ENCODE peak calls at places on chromosomes 13 and 19, in nine cellular contexts. B, X, I, J, F, S, Y, L and Z are unnamed samples.

GRCh38 chr13:113121183-113121927 is 1.2 kb upstream of the F10 start:
- DNase-seq in B (no peak), X (no peak), I (no peak), J (no peak), F (no peak), S (no peak), Y (no peak), L (no peak), Z (peak; percentile 49)

GRCh38 chr19:46697142-46697960 is 19.6 kb downstream of the PRKD2 start:
- DNase-seq in B (peak; percentile 87), X (peak; percentile 84), I (no peak), J (peak; percentile 97), F (peak; percentile 59), S (peak; percentile 93), Y (peak; percentile 91), L (peak; percentile 82), Z (peak; percentile 95)

GRCh38 chr19:18340990-18341868 is 831 bp downstream of the PGPEP1 start:
- DNase-seq in B (peak; percentile 58), X (peak; percentile 21), I (no peak), J (peak; percentile 39), F (no peak), S (peak; percentile 87), Y (peak; percentile 80), L (peak; percentile 43), Z (peak; percentile 74)

GRCh38 chr13:21897140-21897539 is 226.3 kb downstream of the FGF9 start:
- DNase-seq in B (no peak), X (no peak), I (no peak), J (no peak), F (no peak), S (no peak), Y (no peak), L (no peak), Z (no peak)

GRCh38 chr13:94217370-94217769 is 262.1 kb downstream of the DCT start:
- DNase-seq in B (no peak), X (no peak), I (no peak), J (no peak), F (no peak), S (no peak), Y (no peak), L (no peak), Z (no peak)

GRCh38 chr19:29872224-29872731 is 60.5 kb downstream of the CCNE1 start:
- DNase-seq in B (no peak), X (no peak), I (no peak), J (peak; percentile 81), F (no peak), S (no peak), Y (no peak), L (peak; percentile 47), Z (no peak)

GRCh38 chr13:91155512-91156114 is 191.9 kb upstream of the MIR17HG start:
- DNase-seq in B (no peak), X (no peak), I (no peak), J (no peak), F (no peak), S (no peak), Y (no peak), L (no peak), Z (no peak)

GRCh38 chr19:18675779-18676178 is 7.7 kb upstream of the CRTC1 start:
- DNase-seq in B (no peak), X (no peak), I (no peak), J (peak; percentile 64), F (no peak), S (no peak), Y (no peak), L (peak; percentile 32), Z (no peak)

GRCh38 chr19:51471527-51471926 is 6.8 kb upstream of the CEACAM18 start:
- DNase-seq in B (no peak), X (no peak), I (no peak), J (no peak), F (no peak), S (no peak), Y (no peak), L (no peak), Z (no peak)

GRCh38 chr13:49366841-49367240 is 77.0 kb downstream of the CAB39L start:
- DNase-seq in B (no peak), X (no peak), I (no peak), J (no peak), F (no peak), S (no peak), Y (no peak), L (peak; percentile 37), Z (no peak)

GRCh38 chr13:113970810-113971470 is 2.9 kb downstream of the C13orf46 start:
- DNase-seq in B (peak; percentile 57), X (no peak), I (peak; percentile 25), J (no peak), F (peak; percentile 16), S (peak; percentile 13), Y (peak; percentile 68), L (peak; percentile 70), Z (peak; percentile 83)

GRCh38 chr19:54707932-54708331 is 16.3 kb upstream of the KIR3DL3 start:
- DNase-seq in B (no peak), X (no peak), I (no peak), J (no peak), F (no peak), S (no peak), Y (no peak), L (no peak), Z (no peak)

GRCh38 chr13:24540236-24541126 is 27.9 kb upstream of the PARP4 start:
- DNase-seq in B (no peak), X (no peak), I (no peak), J (peak; percentile 41), F (no peak), S (no peak), Y (no peak), L (peak; percentile 54), Z (peak; percentile 73)

GRCh38 chr13:42551611-42552010 is 22.3 kb upstream of the TNFSF11 start:
- DNase-seq in B (no peak), X (no peak), I (no peak), J (no peak), F (no peak), S (no peak), Y (no peak), L (no peak), Z (no peak)

GRCh38 chr13:35884211-35884610 is 247.0 kb downstream of the DCLK1 start:
- DNase-seq in B (no peak), X (no peak), I (no peak), J (no peak), F (no peak), S (no peak), Y (no peak), L (peak; percentile 14), Z (no peak)

GRCh38 chr13:88085036-88085435 is 413.9 kb downstream of the SLITRK5 start:
- DNase-seq in B (no peak), X (no peak), I (no peak), J (no peak), F (no peak), S (no peak), Y (no peak), L (no peak), Z (no peak)

GRCh38 chr19:50639121-50640112 is at the start of gene SYT3:
- DNase-seq in B (peak; percentile 50), X (no peak), I (peak; percentile 85), J (peak; percentile 87), F (no peak), S (peak; percentile 29), Y (no peak), L (peak; percentile 69), Z (no peak)

GRCh38 chr19:10816691-10817090 is 19.3 kb downstream of the TMED1 start:
- DNase-seq in B (no peak), X (no peak), I (no peak), J (no peak), F (no peak), S (no peak), Y (no peak), L (no peak), Z (peak; percentile 71)

GRCh38 chr13:44649118-44649455 is 73.0 kb upstream of the TSC22D1 start:
- DNase-seq in B (no peak), X (no peak), I (no peak), J (peak; percentile 31), F (no peak), S (no peak), Y (no peak), L (no peak), Z (no peak)

GRCh38 chr19:13100031-13100588 is 2.5 kb downstream of the LYL1 start:
- DNase-seq in B (no peak), X (no peak), I (no peak), J (no peak), F (no peak), S (no peak), Y (no peak), L (no peak), Z (no peak)
- H3K4me3 ChIP-seq in B (peak overlapping the region; percentile 65), X (peak overlapping the region; percentile 43), I (no peak overlapping the region), J (no peak overlapping the region), F (no peak overlapping the region), S (no peak overlapping the region), Y (peak overlapping the region; percentile 43), L (no peak overlapping the region), Z (no peak overlapping the region)

GRCh38 chr19:3248728-3249315 is 24.4 kb downstream of the CELF5 start:
- DNase-seq in B (no peak), X (no peak), I (no peak), J (peak; percentile 12), F (no peak), S (no peak), Y (no peak), L (no peak), Z (no peak)
- TF ChIP-seq CTCF in B (no peak), X (no peak), I (no peak), J (no peak), F (no peak), S (no peak), Y (no peak), L (no peak), Z (no peak)

GRCh38 chr19:13095934-13096890 is 6.4 kb downstream of the LYL1 start:
- DNase-seq in B (peak; percentile 47), X (no peak), I (no peak), J (peak; percentile 90), F (no peak), S (no peak), Y (peak; percentile 77), L (no peak), Z (peak; percentile 88)

GRCh38 chr19:13094771-13095392 is 7.8 kb downstream of the LYL1 start:
- DNase-seq in B (no peak), X (no peak), I (no peak), J (peak; percentile 73), F (no peak), S (no peak), Y (peak; percentile 78), L (no peak), Z (no peak)

GRCh38 chr19:13094285-13094595 is 8.4 kb downstream of the LYL1 start:
- DNase-seq in B (peak; percentile 46), X (no peak), I (no peak), J (no peak), F (no peak), S (no peak), Y (no peak), L (no peak), Z (no peak)

GRCh38 chr19:13096968-13097330 is 5.7 kb downstream of the LYL1 start:
- DNase-seq in B (peak; percentile 25), X (no peak), I (no peak), J (no peak), F (no peak), S (no peak), Y (no peak), L (no peak), Z (no peak)

GRCh38 chr19:13095393-13095784 is 7.3 kb downstream of the LYL1 start:
- DNase-seq in B (no peak), X (no peak), I (no peak), J (peak; percentile 79), F (no peak), S (no peak), Y (no peak), L (no peak), Z (no peak)
- H3K27ac ChIP-seq in B (peak overlapping the region; percentile 38), X (peak overlapping the region; percentile 88), I (peak overlapping the region; percentile 88), J (no peak overlapping the region), F (no peak overlapping the region), S (no peak overlapping the region), Y (no peak overlapping the region), L (no peak overlapping the region), Z (peak overlapping the region; percentile 44)

GRCh38 chr19:48396010-48396870 is 2.8 kb downstream of the GRIN2D start:
- DNase-seq in B (no peak), X (no peak), I (no peak), J (peak; percentile 41), F (no peak), S (no peak), Y (no peak), L (no peak), Z (no peak)
- H3K4me3 ChIP-seq in B (no peak overlapping the region), X (no peak overlapping the region), I (peak overlapping the region; percentile 64), J (no peak overlapping the region), F (no peak overlapping the region), S (no peak overlapping the region), Y (no peak overlapping the region), L (no peak overlapping the region), Z (no peak overlapping the region)